ENCODE peak calls at places on chromosomes 12 and 14, in six cellular contexts. P, Q, V, C, O and Z are unnamed samples.
A peak's percentile ranks its signal among the peaks of the same experiment; 100 is the strongest.

GRCh38 chr14:68042591-68043210 is 223.1 kb downstream of the RAD51B start:
- DNase-seq in Q (no peak), C (peak; percentile 3), P (no peak), O (peak; percentile 39), V (no peak), Z (no peak)

GRCh38 chr12:106519587-106519986 is 63.2 kb upstream of the RFX4 start:
- DNase-seq in P (no peak), O (no peak), Q (no peak), V (no peak), C (no peak), Z (no peak)

GRCh38 chr14:29643415-29644206 is 284.0 kb downstream of the PRKD1 start:
- DNase-seq in O (peak; percentile 16), Q (no peak), V (no peak), P (no peak), C (peak; percentile 28), Z (no peak)

GRCh38 chr12:10033783-10034381 is 3.4 kb downstream of the CLEC9A start:
- DNase-seq in C (no peak), O (peak; percentile 16), V (no peak), P (no peak), Q (no peak), Z (no peak)

GRCh38 chr12:14239350-14239934 is 126.0 kb upstream of the ATF7IP start:
- DNase-seq in Q (peak; percentile 93), P (no peak), V (peak; percentile 60), C (no peak), O (peak; percentile 46), Z (no peak)

GRCh38 chr12:54222609-54223008 is 33.8 kb upstream of the SMUG1 start:
- DNase-seq in P (no peak), O (peak; percentile 90), C (peak; percentile 66), V (no peak), Q (peak; percentile 66), Z (peak; percentile 92)

GRCh38 chr14:104683653-104684448 is 5.6 kb upstream of the INF2 start:
- DNase-seq in Q (no peak), P (no peak), C (no peak), O (no peak), V (no peak), Z (no peak)

GRCh38 chr14:58593977-58594376 is 43.8 kb upstream of the DACT1 start:
- DNase-seq in V (no peak), P (no peak), Q (no peak), C (no peak), O (no peak), Z (no peak)

GRCh38 chr12:4274960-4275868 is 1.7 kb downstream of the CCND2 start:
- DNase-seq in O (peak; percentile 65), V (no peak), C (no peak), Q (no peak), P (no peak), Z (no peak)

GRCh38 chr12:128840862-128841468 is 12.3 kb upstream of the GLT1D1 start:
- DNase-seq in P (no peak), V (no peak), C (no peak), Q (no peak), O (no peak), Z (no peak)

GRCh38 chr12:112133418-112133817 is 8.1 kb downstream of the TRAFD1 start:
- DNase-seq in O (no peak), V (no peak), Q (no peak), P (no peak), C (no peak), Z (no peak)

GRCh38 chr12:15278816-15279658 is 43.3 kb upstream of the PTPRO start:
- DNase-seq in Q (no peak), V (peak; percentile 25), O (peak; percentile 87), P (no peak), C (peak; percentile 66), Z (peak; percentile 78)

GRCh38 chr14:54643696-54644176 is 76.8 kb downstream of the SAMD4A start:
- DNase-seq in O (no peak), V (no peak), Q (no peak), P (no peak), C (no peak), Z (no peak)

GRCh38 chr14:50856660-50857059 is 15.2 kb upstream of the ABHD12B start:
- DNase-seq in C (no peak), V (no peak), O (no peak), P (no peak), Q (no peak), Z (no peak)

GRCh38 chr14:50784683-50785505 is 46.1 kb downstream of the NIN start:
- DNase-seq in V (no peak), Q (no peak), P (no peak), C (no peak), O (no peak), Z (no peak)

GRCh38 chr12:51820721-51821422 is 27.6 kb downstream of the FIGNL2 start:
- DNase-seq in P (no peak), V (no peak), C (no peak), O (no peak), Q (no peak), Z (no peak)

DNA sequence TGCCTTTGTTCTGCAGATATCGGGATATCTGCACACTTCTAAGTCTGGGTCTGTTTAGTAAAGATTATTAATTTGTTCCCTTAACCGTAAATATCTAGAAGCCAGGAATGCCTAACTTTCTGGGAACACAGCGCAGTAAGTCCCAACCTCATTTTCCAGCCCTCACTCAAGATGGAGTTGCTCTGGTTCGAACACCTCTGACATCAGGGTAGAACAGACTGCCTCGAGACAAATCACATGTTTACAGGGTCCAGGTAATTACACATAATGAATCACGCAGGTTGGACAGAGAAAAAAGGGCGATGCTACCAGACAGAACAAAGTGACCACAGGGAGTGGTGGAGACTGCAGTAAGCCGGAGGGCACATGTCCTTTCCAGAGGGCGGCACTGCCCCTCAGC is 159.2 kb upstream of the SFSWAP start:
- DNase-seq in V (no peak), C (no peak), P (no peak), O (no peak), Q (no peak), Z (no peak)
- TF ChIP-seq CTCF in V (no peak), C (no peak), P (no peak), O (no peak), Q (no peak), Z (no peak)

GRCh38 chr14:75477881-75478280 is 44.4 kb upstream of the BATF start:
- DNase-seq in O (no peak), Q (no peak), P (no peak), V (no peak), C (no peak), Z (no peak)

GRCh38 chr14:75471059-75471458 is 43.2 kb downstream of the JDP2 start:
- DNase-seq in C (no peak), P (no peak), V (no peak), O (no peak), Q (no peak), Z (no peak)

GRCh38 chr14:75482366-75482765 is 39.9 kb upstream of the BATF start:
- DNase-seq in V (no peak), C (no peak), O (no peak), P (no peak), Q (no peak), Z (no peak)

GRCh38 chr14:75479770-75480600 is 42.3 kb upstream of the BATF start:
- DNase-seq in C (no peak), P (no peak), Q (no peak), V (no peak), O (no peak), Z (no peak)

DNA sequence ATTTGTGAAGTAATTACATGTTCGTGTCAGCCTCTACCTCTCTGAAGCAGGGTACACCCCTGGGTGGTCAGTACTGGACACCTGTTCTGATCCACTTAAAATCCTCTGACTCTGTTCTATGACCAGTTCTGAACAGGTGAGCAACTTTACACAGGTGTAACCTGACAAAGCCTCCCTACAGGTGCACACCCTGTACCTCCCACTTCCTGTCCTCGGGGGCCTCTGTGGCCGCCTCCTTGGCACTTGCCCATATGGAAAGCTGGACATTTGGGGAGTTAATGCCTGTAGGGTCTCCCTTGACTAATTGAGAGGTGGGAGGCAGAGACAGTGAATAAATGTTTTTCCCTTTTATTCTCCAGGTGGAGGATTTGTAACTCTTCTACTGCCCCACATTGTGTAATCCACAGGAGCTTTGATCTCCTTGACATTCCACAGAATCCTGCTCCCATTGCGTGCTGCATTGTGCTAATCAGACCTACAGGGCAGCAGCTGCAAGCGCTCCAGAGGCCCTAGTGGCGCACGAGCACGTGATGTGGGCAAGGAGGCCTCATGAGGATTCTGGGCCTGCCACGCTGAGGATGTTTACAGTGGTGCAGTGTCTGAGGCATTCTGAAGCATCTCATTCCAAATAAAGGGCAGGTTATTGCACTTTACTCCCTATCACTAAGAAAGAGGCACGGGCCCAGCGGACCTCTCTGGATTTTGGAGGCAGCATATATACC is 45.8 kb upstream of the BATF start:
- DNase-seq in C (no peak), Q (no peak), V (no peak), P (peak; percentile 53), O (no peak), Z (no peak)
- TF ChIP-seq CTCF in C (no peak), Q (no peak), V (no peak), P (no peak), O (no peak), Z (no peak)

GRCh38 chr14:60166144-60166543 is 946 bp upstream of the DHRS7 start:
- DNase-seq in P (no peak), O (no peak), C (no peak), V (no peak), Q (no peak), Z (no peak)
- TF ChIP-seq CTCF in P (no peak), O (no peak), C (no peak), V (no peak), Q (no peak), Z (no peak)

GRCh38 chr14:36649872-36650650 is 11.6 kb upstream of the PAX9 start:
- DNase-seq in O (no peak), C (no peak), Q (no peak), P (no peak), V (no peak), Z (no peak)

GRCh38 chr14:36646664-36647416 is 14.8 kb upstream of the PAX9 start:
- DNase-seq in V (peak; percentile 44), P (no peak), O (peak; percentile 38), C (no peak), Q (no peak), Z (no peak)

GRCh38 chr14:36652542-36653201 is 9.0 kb upstream of the PAX9 start:
- DNase-seq in O (no peak), C (no peak), V (no peak), Q (no peak), P (no peak), Z (no peak)

GRCh38 chr14:36647417-36647826 is 14.2 kb upstream of the PAX9 start:
- DNase-seq in Q (no peak), P (no peak), V (no peak), C (no peak), O (no peak), Z (no peak)

DNA sequence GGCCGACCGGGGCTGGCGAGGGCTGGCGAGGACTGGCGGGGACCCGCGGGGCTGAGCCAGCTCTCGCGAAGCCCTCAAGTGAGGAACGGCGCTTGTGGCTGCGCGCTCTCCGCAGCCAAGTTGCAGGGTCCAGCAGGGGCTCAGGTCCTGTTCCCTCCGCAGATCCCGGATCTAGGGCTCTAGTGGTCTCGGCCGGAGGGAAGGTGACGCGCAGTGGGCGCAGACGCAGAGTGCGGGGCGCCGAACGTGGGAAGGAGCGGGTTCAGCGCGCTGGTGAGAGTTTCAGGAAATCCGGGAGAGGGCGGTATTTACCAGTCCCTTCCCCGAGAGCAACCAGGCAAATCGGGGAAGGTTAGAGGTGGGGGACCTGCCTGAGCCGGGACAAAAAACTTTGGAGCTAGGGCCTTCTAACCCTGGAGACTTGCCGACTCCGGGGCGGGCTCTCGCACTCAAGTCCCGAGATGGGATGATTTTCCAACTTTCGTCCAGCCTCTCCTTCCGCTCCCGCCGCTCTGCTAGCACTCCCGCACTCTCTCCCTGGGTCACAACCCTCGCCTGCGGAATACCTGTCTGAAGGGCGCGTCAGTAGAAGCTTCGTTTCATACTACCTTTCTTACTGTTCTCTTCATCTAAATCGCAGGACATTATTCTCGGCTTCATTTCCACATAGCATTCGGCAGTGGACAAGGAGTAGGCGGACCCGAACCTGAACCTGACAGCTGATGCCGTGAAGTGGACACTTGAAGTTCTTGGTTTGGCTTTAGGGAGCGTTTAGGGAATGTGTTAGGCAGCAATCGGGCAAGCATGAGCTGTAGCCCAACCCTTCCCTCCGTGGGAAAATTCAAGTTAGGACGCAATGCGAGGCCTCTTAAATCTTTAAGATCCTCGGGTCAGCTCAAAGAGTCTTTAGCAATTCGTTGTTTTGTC is 13.6 kb upstream of the PAX9 start:
- DNase-seq in O (peak; percentile 58), Q (no peak), P (no peak), C (no peak), V (peak; percentile 63), Z (no peak)
- TF ChIP-seq CTCF in O (peak; percentile 52), Q (peak; percentile 51), P (no peak), C (peak; percentile 56), V (peak; percentile 55), Z (peak; percentile 76)